ENCODE peak calls at places on chromosomes 7 and 10, in four cellular contexts. R, Y, Q and F are unnamed samples.

GRCh38 chr7:77548222-77548621 is 11.1 kb downstream of the PTPN12 start:
- DNase-seq in R (no peak), Y (no peak), Q (no peak), F (no peak)

GRCh38 chr10:110852255-110852896 is 19.4 kb upstream of the PDCD4 start:
- DNase-seq in R (no peak), Y (no peak), Q (no peak), F (no peak)

GRCh38 chr7:131188367-131189339 is 139.0 kb upstream of the MKLN1 start:
- DNase-seq in R (peak), Y (peak), Q (peak), F (peak)

GRCh38 chr7:3738964-3739363 is 437.9 kb downstream of the SDK1 start:
- DNase-seq in R (no peak), Y (no peak), Q (no peak), F (no peak)

GRCh38 chr10:4372601-4373000 is 453.4 kb upstream of the AKR1E2 start:
- DNase-seq in R (no peak), Y (no peak), Q (no peak), F (peak)

GRCh38 chr10:132115736-132116135 is 50.0 kb downstream of the JAKMIP3 start:
- DNase-seq in R (no peak), Y (no peak), Q (no peak), F (no peak)

GRCh38 chr10:121262774-121263406 is 335.4 kb downstream of the FGFR2 start:
- DNase-seq in R (no peak), Y (no peak), Q (no peak), F (no peak)

GRCh38 chr10:7288060-7288690 is 122.7 kb downstream of the SFMBT2 start:
- DNase-seq in R (no peak), Y (no peak), Q (no peak), F (no peak)

GRCh38 chr10:42491001-42491592 is 147.3 kb downstream of the ZNF33B start:
- DNase-seq in R (no peak), Y (no peak), Q (no peak), F (no peak)

GRCh38 chr7:155392726-155393570 is 65.0 kb upstream of the EN2 start:
- DNase-seq in R (no peak), Y (no peak), Q (no peak), F (no peak)

GRCh38 chr7:107559864-107560263 is 3.9 kb downstream of the COG5 start:
- DNase-seq in R (no peak), Y (no peak), Q (no peak), F (no peak)

GRCh38 chr10:15368456-15368855 is 2.6 kb downstream of the FAM171A1 start:
- DNase-seq in R (no peak), Y (no peak), Q (no peak), F (no peak)

GRCh38 chr7:156473476-156474240 is 166.9 kb upstream of the RNF32 start:
- DNase-seq in R (peak), Y (no peak), Q (no peak), F (peak)

GRCh38 chr10:113228570-113228969 is 278.5 kb downstream of the TCF7L2 start:
- DNase-seq in R (no peak), Y (no peak), Q (no peak), F (no peak)

GRCh38 chr7:27753863-27754262 is 13.9 kb downstream of the TAX1BP1 start:
- DNase-seq in R (no peak), Y (no peak), Q (no peak), F (no peak)

GRCh38 chr10:124168991-124169826 is 75.8 kb upstream of the CHST15 start:
- DNase-seq in R (no peak), Y (no peak), Q (no peak), F (no peak)

GRCh38 chr10:87068281-87068680 is 26.4 kb downstream of the GLUD1 start:
- DNase-seq in R (no peak), Y (no peak), Q (no peak), F (no peak)

GRCh38 chr10:104291439-104291951 is 22.5 kb downstream of the GSTO2 start:
- DNase-seq in R (peak), Y (peak), Q (peak), F (peak)

GRCh38 chr7:150407588-150408392 is 28.7 kb downstream of the ZNF775 start:
- DNase-seq in R (no peak), Y (no peak), Q (no peak), F (no peak)

GRCh38 chr10:43120948-43121290 is 17.3 kb upstream of the CSGALNACT2 start:
- DNase-seq in R (peak), Y (peak), Q (no peak), F (peak)

GRCh38 chr7:48803250-48803649 is 121.1 kb upstream of the CDC14C start:
- DNase-seq in R (no peak), Y (no peak), Q (no peak), F (no peak)

GRCh38 chr10:129790710-129791446 is 173.2 kb downstream of the EBF3 start:
- DNase-seq in R (no peak), Y (no peak), Q (peak), F (no peak)

GRCh38 chr7:128444242-128444641 is 11.4 kb upstream of the HILPDA start:
- DNase-seq in R (no peak), Y (no peak), Q (no peak), F (no peak)

GRCh38 chr7:38656976-38657375 is 25.8 kb upstream of the AMPH start:
- DNase-seq in R (no peak), Y (no peak), Q (no peak), F (no peak)

GRCh38 chr7:106012935-106013439 is 49.9 kb downstream of the CDHR3 start:
- DNase-seq in R (no peak), Y (no peak), Q (no peak), F (no peak)

GRCh38 chr10:112307631-112308502 is 24.7 kb downstream of the TECTB start:
- DNase-seq in R (peak), Y (peak), Q (no peak), F (peak)

GRCh38 chr7:1696671-1697498 is 26.8 kb downstream of the ELFN1 start:
- DNase-seq in R (no peak), Y (no peak), Q (no peak), F (no peak)

GRCh38 chr7:1403844-1404404 is 55.3 kb downstream of the MICALL2 start:
- DNase-seq in R (peak), Y (no peak), Q (no peak), F (peak)

GRCh38 chr10:11793762-11794479 is 29.2 kb upstream of the PROSER2 start:
- DNase-seq in R (no peak), Y (no peak), Q (no peak), F (no peak)

GRCh38 chr7:82167568-82168314 is 275.8 kb downstream of the CACNA2D1 start:
- DNase-seq in R (no peak), Y (no peak), Q (no peak), F (no peak)

GRCh38 chr7:105675873-105676484 is 94.7 kb upstream of the EFCAB10 start:
- DNase-seq in R (peak), Y (peak), Q (peak), F (peak)

GRCh38 chr7:157615101-157615817 is 278.5 kb downstream of the DNAJB6 start:
- DNase-seq in R (no peak), Y (no peak), Q (no peak), F (no peak)